ENCODE peak calls at places on chromosomes 5 and 9, in seven cellular contexts. Z is CD8-positive, alpha-beta T cell; J is fibroblast of lung; Q is CD4-positive, alpha-beta memory T cell; F is endothelial cell of umbilical vein; H is left lung; R is astrocyte of the cerebellum. S is an unnamed sample.

GRCh38 chr5:96066386-96066719 is 104.7 kb upstream of the ELL2 start:
- DNase-seq in Q (no peak), H (no peak), Z (no peak), J (peak; percentile 25), F (no peak), R (no peak), S (no peak)

GRCh38 chr5:75412111-75412990 is 75.3 kb downstream of the HMGCR start:
- DNase-seq in H (no peak), Q (no peak), R (peak; percentile 19), Z (no peak), J (peak; percentile 78), F (peak; percentile 45), S (no peak)

GRCh38 chr5:144429405-144429804 is 258.7 kb downstream of the KCTD16 start:
- DNase-seq in F (no peak), R (no peak), Q (no peak), H (no peak), Z (no peak), J (no peak), S (no peak)

GRCh38 chr5:3741372-3741770 is 145.7 kb downstream of the IRX1 start:
- DNase-seq in F (no peak), Q (no peak), Z (no peak), R (no peak), H (no peak), J (no peak), S (no peak)

GRCh38 chr5:135821061-135821781 is 13.2 kb upstream of the SLC25A48 start:
- DNase-seq in J (no peak), Z (no peak), R (no peak), H (no peak), F (no peak), Q (no peak), S (peak; percentile 64)

GRCh38 chr5:141879941-141880738 is 1.9 kb upstream of the PCDH1 start:
- DNase-seq in Q (no peak), F (no peak), J (no peak), H (no peak), Z (no peak), R (no peak), S (no peak)

GRCh38 chr5:20956134-20956533 is 968.1 kb upstream of the CDH18 start:
- DNase-seq in R (no peak), Z (no peak), Q (no peak), F (no peak), J (no peak), H (no peak), S (no peak)

GRCh38 chr5:127492854-127493738 is 24.3 kb upstream of the PRRC1 start:
- DNase-seq in Z (no peak), H (no peak), F (peak; percentile 78), R (peak; percentile 35), J (peak; percentile 72), Q (peak; percentile 38), S (no peak)

GRCh38 chr9:81687521-81688261 is 1.7 kb downstream of the TLE1 start:
- DNase-seq in F (peak; percentile 69), Q (no peak), R (no peak), H (peak; percentile 62), Z (no peak), J (no peak), S (peak; percentile 67)

GRCh38 chr9:16213781-16214515 is 656.5 kb downstream of the BNC2 start:
- DNase-seq in R (peak; percentile 97), J (peak; percentile 99), H (peak; percentile 55), Q (no peak), F (peak; percentile 91), Z (no peak), S (peak; percentile 76)

GRCh38 chr5:172114875-172115422 is 73.1 kb downstream of the STK10 start:
- DNase-seq in J (no peak), Z (peak; percentile 47), Q (peak; percentile 59), R (no peak), H (peak; percentile 80), F (no peak), S (no peak)

GRCh38 chr5:78746990-78747389 is 98.4 kb upstream of the LHFPL2 start:
- DNase-seq in F (no peak), R (no peak), J (no peak), Q (no peak), Z (no peak), H (no peak), S (no peak)

GRCh38 chr9:93650448-93650847 is 74.1 kb downstream of the PHF2 start:
- DNase-seq in F (no peak), Z (no peak), H (peak; percentile 24), J (no peak), Q (no peak), R (no peak), S (peak; percentile 42)

GRCh38 chr9:94801242-94801641 is 74.7 kb downstream of the AOPEP start:
- DNase-seq in Q (no peak), H (no peak), R (no peak), F (no peak), Z (no peak), J (no peak), S (no peak)

GRCh38 chr9:94798668-94799067 is 72.2 kb downstream of the AOPEP start:
- DNase-seq in Z (no peak), J (no peak), H (no peak), F (no peak), Q (no peak), R (no peak), S (no peak)

GRCh38 chr9:94799578-94800264 is 73.2 kb downstream of the AOPEP start:
- DNase-seq in Z (no peak), F (peak; percentile 91), H (no peak), R (peak; percentile 76), Q (no peak), J (peak; percentile 58), S (no peak)

GRCh38 chr9:94801685-94802084 is 75.2 kb downstream of the AOPEP start:
- DNase-seq in F (peak; percentile 86), Z (no peak), H (no peak), J (peak; percentile 17), Q (no peak), R (peak; percentile 41), S (no peak)

GRCh38 chr9:94800424-94801117 is 74.1 kb downstream of the AOPEP start:
- DNase-seq in J (no peak), H (no peak), Q (no peak), F (no peak), Z (no peak), R (no peak), S (no peak)
- H3K4me3 ChIP-seq in J (no peak overlapping the region), H (no peak overlapping the region), Q (no peak overlapping the region), F (no peak overlapping the region), Z (no peak overlapping the region), R (no peak overlapping the region), S (peak overlapping the region; percentile 15)

DNA sequence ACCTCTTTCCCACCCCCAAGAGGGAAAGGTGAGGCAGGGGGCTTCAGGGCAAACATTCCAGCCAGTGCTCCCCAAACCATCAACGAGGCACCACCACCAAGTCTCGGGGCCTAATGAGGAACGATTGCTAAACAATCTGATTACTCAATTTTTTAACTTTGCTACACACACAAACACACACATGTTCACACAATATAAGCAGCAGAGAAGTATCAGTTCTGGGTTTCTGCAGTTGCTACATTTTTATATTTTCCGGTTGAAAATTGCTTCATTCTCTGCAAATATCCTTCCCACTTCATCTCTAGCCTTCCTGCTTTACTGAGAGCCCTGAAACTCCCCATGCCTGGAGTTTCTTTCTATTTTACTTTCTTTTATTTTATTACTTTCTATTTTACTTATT is 60.2 kb downstream of the FEM1C start:
- DNase-seq in F (no peak), J (no peak), R (no peak), Q (no peak), H (no peak), Z (no peak), S (no peak)
- H3K4me3 ChIP-seq in F (no peak overlapping the region), J (no peak overlapping the region), R (no peak overlapping the region), Q (no peak overlapping the region), H (no peak overlapping the region), Z (no peak overlapping the region), S (no peak overlapping the region)

DNA sequence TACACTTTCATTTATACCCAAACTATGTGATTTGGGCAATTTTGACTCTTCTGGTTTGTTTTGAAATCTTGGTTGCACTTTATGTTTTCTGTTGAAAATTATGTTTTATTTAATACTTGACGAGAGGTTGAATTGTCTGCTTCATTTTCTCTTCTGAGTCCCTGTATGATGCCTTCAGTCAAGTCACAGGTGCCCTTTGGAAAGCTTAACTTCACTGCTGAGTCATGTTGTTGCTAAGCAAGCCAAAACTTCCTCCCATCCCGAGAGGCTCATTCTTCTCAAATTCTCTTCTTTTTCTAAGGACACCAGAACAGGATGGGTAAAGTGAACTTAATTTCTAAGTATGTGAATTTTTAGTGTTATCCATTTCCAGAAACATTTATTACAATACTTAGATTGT is 455.3 kb upstream of the PTGER4 start:
- DNase-seq in F (peak; percentile 41), Z (no peak), R (no peak), H (no peak), Q (no peak), J (peak; percentile 54), S (no peak)
- H3K4me3 ChIP-seq in F (no peak overlapping the region), Z (no peak overlapping the region), R (no peak overlapping the region), H (no peak overlapping the region), Q (no peak overlapping the region), J (no peak overlapping the region), S (no peak overlapping the region)

GRCh38 chr5:180799194-180799593 is 3.4 kb downstream of the MGAT1 start:
- DNase-seq in F (no peak), R (no peak), Z (no peak), H (no peak), Q (no peak), J (no peak), S (no peak)
- H3K4me3 ChIP-seq in F (no peak overlapping the region), R (no peak overlapping the region), Z (no peak overlapping the region), H (no peak overlapping the region), Q (no peak overlapping the region), J (no peak overlapping the region), S (no peak overlapping the region)

GRCh38 chr5:65173130-65173525 is 308.6 kb downstream of the ADAMTS6 start:
- DNase-seq in H (no peak), R (no peak), J (no peak), F (no peak), Z (no peak), Q (no peak), S (no peak)
- H3K4me3 ChIP-seq in H (no peak overlapping the region), R (no peak overlapping the region), J (no peak overlapping the region), F (no peak overlapping the region), Z (no peak overlapping the region), Q (no peak overlapping the region), S (no peak overlapping the region)

GRCh38 chr9:21993007-21993406 is 1.2 kb downstream of the CDKN2A start:
- DNase-seq in H (no peak), J (no peak), R (no peak), F (no peak), Q (no peak), Z (no peak), S (no peak)
- H3K4me3 ChIP-seq in H (no peak overlapping the region), J (peak overlapping the region; percentile 59), R (peak overlapping the region; percentile 78), F (no peak overlapping the region), Q (peak overlapping the region; percentile 67), Z (no peak overlapping the region), S (no peak overlapping the region)

DNA sequence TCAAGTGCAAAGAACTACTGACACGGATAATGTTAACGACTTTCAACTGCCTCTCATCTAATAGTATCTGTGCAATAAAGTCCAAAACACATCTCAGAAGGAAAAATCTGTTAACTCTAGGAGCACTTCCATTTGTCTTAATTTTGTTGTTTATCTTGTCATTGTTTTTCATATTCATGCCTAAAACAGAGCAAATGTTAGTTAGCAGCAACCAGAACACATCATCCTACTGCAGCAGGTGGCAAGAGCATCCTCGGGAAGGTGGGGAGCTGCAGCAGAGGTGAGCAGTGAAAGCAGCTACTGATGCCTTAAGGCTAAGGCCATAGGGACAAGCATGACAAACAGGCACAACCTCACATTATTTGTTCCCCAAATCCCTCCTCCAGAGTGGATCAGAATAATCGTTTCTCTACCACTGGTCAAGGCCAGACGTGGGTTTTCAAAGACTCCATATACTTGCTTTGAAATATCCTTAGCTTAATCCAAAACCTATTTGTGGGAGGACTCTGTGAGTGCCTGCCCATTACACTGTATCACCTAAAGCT is 1.1 kb downstream of the HMGCS1 start:
- DNase-seq in F (no peak), Q (no peak), Z (no peak), H (no peak), R (no peak), J (no peak), S (no peak)
- H3K4me3 ChIP-seq in F (peak overlapping the region; percentile 73), Q (peak overlapping the region; percentile 96), Z (peak overlapping the region; percentile 69), H (peak overlapping the region; percentile 83), R (peak overlapping the region; percentile 97), J (peak overlapping the region; percentile 93), S (peak overlapping the region; percentile 52)